ENCODE peak calls at places on chromosomes 7 and 10, in four cellular contexts. L, X, E and Y are unnamed samples.

GRCh38 chr7:25238056-25238745 is 9.9 kb upstream of the NPVF start:
- DNase-seq in L (no peak), X (no peak), E (no peak), Y (no peak)

GRCh38 chr7:112411186-112411795 is 39.0 kb upstream of the IFRD1 start:
- DNase-seq in L (no peak), X (no peak), E (no peak), Y (no peak)

GRCh38 chr10:31129261-31129660 is 97.6 kb upstream of the ZNF438 start:
- DNase-seq in L (peak), X (peak), E (no peak), Y (no peak)

GRCh38 chr10:70714245-70714644 is 41.9 kb downstream of the ADAMTS14 start:
- DNase-seq in L (no peak), X (no peak), E (no peak), Y (no peak)

GRCh38 chr10:103197177-103197576 is 4.1 kb upstream of the NT5C2 start:
- DNase-seq in L (peak), X (no peak), E (no peak), Y (peak)

GRCh38 chr10:69898524-69898923 is 96.8 kb downstream of the COL13A1 start:
- DNase-seq in L (no peak), X (no peak), E (no peak), Y (no peak)

GRCh38 chr7:2461268-2462026 is 14.8 kb downstream of the GRIFIN start:
- DNase-seq in L (peak), X (peak), E (no peak), Y (no peak)

GRCh38 chr7:157561816-157562410 is 225.1 kb downstream of the DNAJB6 start:
- DNase-seq in L (no peak), X (no peak), E (no peak), Y (no peak)

GRCh38 chr10:17793041-17793440 is 16.1 kb upstream of the MRC1 start:
- DNase-seq in L (no peak), X (no peak), E (no peak), Y (no peak)

GRCh38 chr7:36455646-36456045 is 66.0 kb downstream of the ANLN start:
- DNase-seq in L (no peak), X (no peak), E (no peak), Y (no peak)

GRCh38 chr10:122845783-122846332 is at the start of gene CUZD1:
- DNase-seq in L (peak), X (peak), E (no peak), Y (no peak)

GRCh38 chr7:38507379-38507778 is 123.8 kb downstream of the AMPH start:
- DNase-seq in L (no peak), X (no peak), E (no peak), Y (no peak)

GRCh38 chr7:101882595-101883564 is 65.5 kb downstream of the CUX1 start:
- DNase-seq in L (no peak), X (peak), E (peak), Y (peak)

GRCh38 chr10:21720090-21720489 is 186.1 kb downstream of the MLLT10 start:
- DNase-seq in L (peak), X (peak), E (no peak), Y (no peak)

GRCh38 chr10:113006656-113007342 is 56.8 kb downstream of the TCF7L2 start:
- DNase-seq in L (no peak), X (no peak), E (no peak), Y (no peak)

GRCh38 chr7:111362660-111363059 is 199.6 kb downstream of the IMMP2L start:
- DNase-seq in L (no peak), X (no peak), E (no peak), Y (no peak)

GRCh38 chr7:19663816-19664531 is 44.9 kb downstream of the POLR1F start:
- DNase-seq in L (no peak), X (no peak), E (no peak), Y (no peak)

GRCh38 chr10:126350216-126350992 is 37.9 kb downstream of the ADAM12 start:
- DNase-seq in L (no peak), X (no peak), E (no peak), Y (peak)

GRCh38 chr7:127392182-127392565 is 334 bp downstream of the ZNF800 start:
- DNase-seq in L (peak), X (no peak), E (peak), Y (peak)

GRCh38 chr7:5526190-5527037 is 102.8 kb upstream of the TNRC18 start:
- DNase-seq in L (peak), X (peak), E (no peak), Y (peak)

GRCh38 chr7:40826419-40827216 is 691.8 kb downstream of the SUGCT start:
- DNase-seq in L (no peak), X (peak), E (no peak), Y (no peak)

GRCh38 chr7:138854115-138854645 is 56.2 kb upstream of the ATP6V0A4 start:
- DNase-seq in L (peak), X (peak), E (no peak), Y (no peak)

GRCh38 chr10:75544381-75544780 is 113.0 kb downstream of the LRMDA start:
- DNase-seq in L (no peak), X (no peak), E (no peak), Y (no peak)

GRCh38 chr10:27474741-27475140 is 29.4 kb upstream of the RAB18 start:
- DNase-seq in L (no peak), X (no peak), E (no peak), Y (no peak)

GRCh38 chr7:70372768-70373241 is 759.1 kb upstream of the GALNT17 start:
- DNase-seq in L (no peak), X (no peak), E (no peak), Y (no peak)

GRCh38 chr7:128206017-128206746 is 34.9 kb upstream of the LEP start:
- DNase-seq in L (peak), X (peak), E (no peak), Y (no peak)

GRCh38 chr7:70787275-70787674 is 344.7 kb upstream of the GALNT17 start:
- DNase-seq in L (no peak), X (peak), E (no peak), Y (no peak)